ENCODE peak calls at places on chromosomes 12 and 14, in seven cellular contexts. I is adrenal gland, P is MCF 10A, J is progenitor cell of endocrine pancreas, V is astrocyte of the spinal cord, X is HL-60, A is H9. R is an unnamed sample.

GRCh38 chr14:87131879-87132278 is 861.1 kb downstream of the GALC start:
- DNase-seq in A (no peak), X (no peak), J (no peak), P (peak), I (no peak), V (peak), R (no peak)

GRCh38 chr14:94110552-94111181 is at the start of gene IFI27:
- DNase-seq in P (peak), J (no peak), A (peak), I (peak), V (peak), X (no peak), R (no peak)

GRCh38 chr12:58416211-58416610 is 474.8 kb downstream of the ATP23 start:
- DNase-seq in J (no peak), P (peak), A (no peak), I (no peak), X (no peak), V (peak), R (no peak)

GRCh38 chr12:128791395-128792322 is 32.1 kb downstream of the SLC15A4 start:
- DNase-seq in X (no peak), A (no peak), I (no peak), V (no peak), P (no peak), J (no peak), R (no peak)

GRCh38 chr12:49515266-49515665 is 23.6 kb upstream of the KCNH3 start:
- DNase-seq in P (peak), J (no peak), A (no peak), X (no peak), I (no peak), V (peak), R (no peak)

GRCh38 chr14:100832311-100832960 is 6.5 kb downstream of the MEG3 start:
- DNase-seq in X (no peak), I (no peak), V (no peak), P (no peak), A (no peak), J (no peak), R (no peak)

GRCh38 chr12:117022465-117022864 is 76.8 kb downstream of the TESC start:
- DNase-seq in X (no peak), J (no peak), I (no peak), A (no peak), V (no peak), P (no peak), R (no peak)

GRCh38 chr12:120799417-120800045 is 73.9 kb downstream of the ACADS start:
- DNase-seq in P (no peak), X (no peak), J (no peak), I (no peak), A (no peak), V (no peak), R (no peak)

GRCh38 chr14:59483819-59484610 is at the start of the genes JKAMP and L3HYPDH:
- DNase-seq in X (peak), P (peak), J (peak), A (peak), I (peak), V (peak), R (peak)

GRCh38 chr12:20486233-20486632 is 117.9 kb downstream of the PDE3A start:
- DNase-seq in P (peak), J (no peak), A (no peak), X (no peak), V (peak), I (no peak), R (no peak)

DNA sequence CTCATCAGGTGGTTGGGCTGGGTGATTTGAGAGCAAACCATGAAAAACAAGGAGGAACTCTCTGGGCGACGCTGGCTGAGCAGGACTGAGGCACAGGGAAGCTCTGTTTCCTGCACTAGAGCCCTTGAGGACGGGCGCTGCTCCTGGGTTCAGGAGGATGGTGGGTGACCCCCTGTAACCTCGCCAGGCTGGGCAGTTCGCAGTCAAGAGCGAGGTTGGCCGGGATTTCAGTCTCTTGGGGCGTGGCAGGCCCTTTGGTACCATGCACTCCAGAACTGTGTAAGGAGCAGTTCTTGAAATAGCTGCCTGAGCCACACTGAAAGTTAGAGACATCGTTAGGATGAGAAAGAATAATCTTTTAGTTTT is 202.2 kb downstream of the TSPAN9 start:
- DNase-seq in P (no peak), X (no peak), J (no peak), V (no peak), I (no peak), A (no peak), R (no peak)
- TF ChIP-seq CTCF in P (no peak), X (no peak), J (no peak), V (no peak), I (no peak), A (no peak), R (no peak)

DNA sequence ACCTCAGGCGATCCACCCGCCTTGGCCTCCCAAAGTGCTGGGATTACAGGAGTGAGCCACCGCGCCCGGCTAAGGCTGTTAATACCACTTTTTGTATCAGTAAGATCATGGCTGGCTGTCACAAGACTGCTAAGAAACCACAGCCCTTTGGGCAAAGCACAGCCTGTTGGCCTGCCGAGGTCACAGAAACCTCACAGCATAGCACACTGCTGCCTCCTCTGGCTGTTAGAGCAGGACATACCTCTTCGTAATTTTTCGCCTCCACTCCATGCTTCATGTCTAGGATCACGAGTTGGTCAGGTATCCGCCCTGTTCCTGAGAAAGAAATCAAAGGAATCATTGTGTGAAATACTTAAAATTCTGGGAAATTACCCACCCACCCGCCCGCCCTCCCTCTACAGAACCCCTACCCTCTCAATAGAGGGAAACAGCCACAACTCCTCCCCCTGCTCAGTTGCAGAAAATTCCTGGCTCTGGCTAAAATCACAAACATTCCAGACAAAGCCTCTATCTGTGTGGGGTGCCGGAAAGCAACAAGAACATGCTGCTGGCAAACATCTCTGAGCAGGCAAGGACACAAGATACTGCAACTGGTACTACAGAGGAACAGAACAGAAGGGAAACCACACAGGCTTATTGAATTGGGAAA is 20.7 kb upstream of the NEK9 start:
- DNase-seq in I (peak), J (peak), X (no peak), V (peak), A (peak), P (peak), R (peak)
- TF ChIP-seq CTCF in I (peak), J (peak), X (no peak), V (peak), A (peak), P (peak), R (peak)

DNA sequence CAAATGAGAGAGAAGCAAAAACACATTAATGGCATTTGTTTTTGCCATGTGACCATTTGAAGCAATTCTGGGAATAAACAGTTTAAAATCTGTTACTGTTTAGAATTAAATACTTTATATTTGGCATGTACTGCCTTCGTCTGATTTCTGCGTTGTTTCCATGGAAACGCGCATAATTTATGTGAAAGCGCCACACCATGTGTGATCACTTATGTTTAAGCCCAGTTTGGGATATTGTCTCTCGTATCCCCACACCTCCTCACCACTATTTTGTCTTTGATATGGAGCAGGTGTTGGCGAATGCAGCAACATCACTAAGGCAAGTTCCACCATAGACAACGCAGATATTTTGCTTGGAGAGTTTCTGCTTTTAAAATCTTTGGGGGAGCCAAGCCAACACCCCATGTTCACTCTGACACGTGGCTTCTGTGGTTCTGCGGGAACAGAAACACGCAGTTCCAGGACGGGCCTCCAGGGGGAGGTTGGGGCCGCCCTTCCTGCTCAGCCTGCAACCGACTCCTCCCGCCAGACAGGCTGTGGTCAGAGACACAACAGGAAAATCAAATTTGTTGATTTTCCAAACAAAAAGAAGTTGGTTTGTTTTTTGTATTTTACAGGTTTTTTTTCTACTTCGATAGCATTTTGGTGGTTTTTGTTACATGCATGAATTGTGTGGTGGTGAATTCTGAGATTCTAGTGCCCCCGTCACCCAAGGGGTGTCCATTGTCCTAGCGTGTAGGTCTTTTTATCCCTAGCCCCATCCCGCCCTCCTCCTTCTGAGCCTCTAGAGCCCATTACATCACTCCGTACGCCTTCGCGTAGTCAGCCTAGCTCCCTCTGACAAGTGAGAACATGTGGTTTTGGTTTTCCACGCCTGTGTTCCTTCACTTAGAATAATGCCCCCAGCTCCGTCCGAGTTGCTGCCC is 101.9 kb upstream of the SFSWAP start:
- DNase-seq in J (peak), V (no peak), X (no peak), A (peak), P (peak), I (peak), R (peak)
- TF ChIP-seq CTCF in J (peak), V (peak), X (peak), A (peak), P (peak), I (peak), R (peak)

DNA sequence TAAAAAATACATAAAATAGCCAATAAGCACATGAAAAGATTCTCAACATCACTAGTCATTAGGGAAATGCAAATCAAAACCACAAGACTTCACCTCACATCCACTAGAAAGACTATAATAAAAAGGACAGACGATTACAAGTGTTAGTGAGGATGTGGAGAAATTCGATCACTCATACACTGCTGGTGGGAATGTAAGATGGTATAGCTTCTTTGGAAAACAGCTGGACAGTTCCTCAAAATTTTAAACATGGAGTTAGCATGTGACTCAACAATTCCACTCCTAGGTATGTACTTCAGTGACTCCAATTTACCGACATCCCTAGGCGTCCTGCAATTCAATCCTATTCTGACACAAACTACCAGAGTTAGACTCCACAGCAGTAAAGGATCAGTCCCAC is 13.7 kb downstream of the TRIM9 start:
- DNase-seq in P (no peak), A (no peak), I (no peak), J (no peak), X (no peak), V (no peak), R (no peak)
- TF ChIP-seq CTCF in P (no peak), A (no peak), I (no peak), J (no peak), X (no peak), V (no peak), R (no peak)

GRCh38 chr14:83826838-83827237 is 1703.1 kb upstream of the FLRT2 start:
- DNase-seq in J (no peak), X (no peak), V (peak), P (peak), A (no peak), I (no peak), R (no peak)
- TF ChIP-seq CTCF in J (no peak), X (no peak), V (no peak), P (no peak), A (no peak), I (no peak), R (no peak)

GRCh38 chr14:24416932-24417619 is 12.4 kb downstream of the CBLN3 start:
- DNase-seq in X (no peak), A (no peak), P (no peak), V (no peak), I (no peak), J (no peak), R (no peak)
- TF ChIP-seq CTCF in X (no peak), A (no peak), P (no peak), V (no peak), I (no peak), J (no peak), R (no peak)

GRCh38 chr12:87216436-87216835 is 812.8 kb downstream of the C12orf50 start:
- DNase-seq in I (no peak), V (peak), J (no peak), A (no peak), P (peak), X (no peak), R (no peak)

DNA sequence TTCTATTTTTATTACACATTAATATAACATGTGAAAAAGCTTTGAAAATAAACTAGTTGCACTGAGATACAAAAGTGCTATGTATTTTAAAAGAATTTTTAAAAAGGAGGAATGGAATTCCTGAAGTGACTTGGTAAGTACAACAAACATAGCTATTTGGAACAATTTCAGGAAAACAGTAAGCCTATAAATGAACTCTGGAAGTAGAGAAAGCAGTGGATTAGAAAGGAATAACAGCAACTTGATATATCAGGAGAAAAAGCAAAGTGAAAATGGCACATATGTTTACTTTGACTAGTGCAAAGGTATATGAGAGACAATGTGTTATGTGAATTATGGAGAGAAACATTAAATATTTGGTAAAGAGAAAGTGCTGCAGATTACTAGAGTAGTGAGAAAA is 811.7 kb downstream of the C12orf50 start:
- DNase-seq in J (no peak), V (peak), I (no peak), P (no peak), X (no peak), A (no peak), R (no peak)
- TF ChIP-seq CTCF in J (no peak), V (no peak), I (no peak), P (no peak), X (no peak), A (no peak), R (no peak)

DNA sequence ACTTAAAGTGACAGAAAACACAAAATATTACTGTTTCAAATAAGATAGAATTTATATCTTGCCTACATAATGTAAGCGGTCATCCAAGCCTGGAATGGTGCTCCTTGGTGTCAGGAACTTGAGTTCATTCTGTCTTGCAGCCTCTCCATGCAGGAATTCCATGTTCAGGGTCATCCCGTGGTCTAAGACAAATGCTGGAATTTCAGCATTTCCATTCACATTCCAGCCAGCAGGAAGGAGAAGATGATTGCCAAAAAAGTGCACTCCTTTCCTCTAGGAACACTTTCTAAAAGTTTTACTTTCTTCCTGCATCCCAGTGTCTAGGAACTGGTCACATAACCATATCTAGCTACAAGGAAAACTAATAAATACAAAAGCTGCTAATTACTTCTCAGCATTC is 106.3 kb downstream of the PTPRO start:
- DNase-seq in X (no peak), V (no peak), J (no peak), A (peak), P (no peak), I (no peak), R (no peak)
- TF ChIP-seq CTCF in X (no peak), V (no peak), J (no peak), A (peak), P (no peak), I (no peak), R (no peak)